ENCODE peak calls at places on chromosomes 4 and X, in nine cellular contexts. One of them, this sample, is unnamed.

GRCh38 chr4:7183161-7183560 is 9.2 kb upstream of the SORCS2 start:
- DNase-seq in CD8-positive, alpha-beta memory T cell: no peak
- DNase-seq in skeletal muscle cell: no peak
- DNase-seq in coronary artery: no peak
- DNase-seq in psoas muscle: no peak
- DNase-seq in A549: no peak
- DNase-seq in right atrium auricular region: no peak
- DNase-seq in IMR-90: no peak
- DNase-seq in fibroblast of villous mesenchyme: no peak
- DNase-seq in this sample: no peak

GRCh38 chrX:119477812-119478232 is 9.6 kb downstream of the SLC25A5 start:
- DNase-seq in right atrium auricular region: no peak
- DNase-seq in A549: peak; percentile 81
- DNase-seq in psoas muscle: peak; percentile 62
- DNase-seq in skeletal muscle cell: peak; percentile 90
- DNase-seq in coronary artery: no peak
- DNase-seq in fibroblast of villous mesenchyme: peak; percentile 99
- DNase-seq in IMR-90: peak; percentile 93
- DNase-seq in CD8-positive, alpha-beta memory T cell: no peak
- DNase-seq in this sample: peak; percentile 93

GRCh38 chrX:28498658-28499057 is 88.6 kb upstream of the IL1RAPL1 start:
- DNase-seq in fibroblast of villous mesenchyme: no peak
- DNase-seq in psoas muscle: no peak
- DNase-seq in right atrium auricular region: no peak
- DNase-seq in coronary artery: no peak
- DNase-seq in A549: no peak
- DNase-seq in CD8-positive, alpha-beta memory T cell: no peak
- DNase-seq in IMR-90: peak; percentile 47
- DNase-seq in skeletal muscle cell: no peak
- DNase-seq in this sample: no peak

GRCh38 chrX:13126785-13127184 is 82.4 kb upstream of the FAM9C start:
- DNase-seq in coronary artery: no peak
- DNase-seq in psoas muscle: no peak
- DNase-seq in fibroblast of villous mesenchyme: no peak
- DNase-seq in CD8-positive, alpha-beta memory T cell: no peak
- DNase-seq in skeletal muscle cell: no peak
- DNase-seq in right atrium auricular region: no peak
- DNase-seq in A549: no peak
- DNase-seq in IMR-90: no peak
- DNase-seq in this sample: peak; percentile 33

GRCh38 chr4:86683983-86684382 is 89.9 kb downstream of the PTPN13 start:
- DNase-seq in A549: no peak
- DNase-seq in CD8-positive, alpha-beta memory T cell: no peak
- DNase-seq in right atrium auricular region: no peak
- DNase-seq in IMR-90: no peak
- DNase-seq in coronary artery: no peak
- DNase-seq in psoas muscle: no peak
- DNase-seq in skeletal muscle cell: no peak
- DNase-seq in fibroblast of villous mesenchyme: no peak
- DNase-seq in this sample: no peak

GRCh38 chrX:8179653-8180052 is 8.6 kb upstream of the VCX2 start:
- DNase-seq in skeletal muscle cell: no peak
- DNase-seq in fibroblast of villous mesenchyme: no peak
- DNase-seq in IMR-90: no peak
- DNase-seq in right atrium auricular region: no peak
- DNase-seq in A549: no peak
- DNase-seq in coronary artery: no peak
- DNase-seq in psoas muscle: no peak
- DNase-seq in CD8-positive, alpha-beta memory T cell: no peak
- DNase-seq in this sample: peak; percentile 3

GRCh38 chrX:47198687-47199080 is 5.1 kb downstream of the UBA1 start:
- DNase-seq in coronary artery: no peak
- DNase-seq in A549: no peak
- DNase-seq in psoas muscle: peak; percentile 35
- DNase-seq in skeletal muscle cell: no peak
- DNase-seq in CD8-positive, alpha-beta memory T cell: no peak
- DNase-seq in right atrium auricular region: no peak
- DNase-seq in IMR-90: no peak
- DNase-seq in fibroblast of villous mesenchyme: no peak
- DNase-seq in this sample: no peak

GRCh38 chr4:6201580-6202091 is 1.3 kb upstream of the JAKMIP1 start:
- DNase-seq in coronary artery: no peak
- DNase-seq in skeletal muscle cell: no peak
- DNase-seq in fibroblast of villous mesenchyme: no peak
- DNase-seq in IMR-90: no peak
- DNase-seq in A549: no peak
- DNase-seq in psoas muscle: no peak
- DNase-seq in right atrium auricular region: no peak
- DNase-seq in CD8-positive, alpha-beta memory T cell: no peak
- DNase-seq in this sample: no peak

GRCh38 chr4:650461-650860 is 23.6 kb downstream of the ATP5ME start:
- DNase-seq in A549: no peak
- DNase-seq in IMR-90: no peak
- DNase-seq in fibroblast of villous mesenchyme: no peak
- DNase-seq in skeletal muscle cell: no peak
- DNase-seq in coronary artery: no peak
- DNase-seq in psoas muscle: peak; percentile 31
- DNase-seq in CD8-positive, alpha-beta memory T cell: no peak
- DNase-seq in right atrium auricular region: no peak
- DNase-seq in this sample: no peak

GRCh38 chr4:185883591-185883990 is 71.6 kb upstream of the SORBS2 start:
- DNase-seq in A549: no peak
- DNase-seq in CD8-positive, alpha-beta memory T cell: no peak
- DNase-seq in right atrium auricular region: no peak
- DNase-seq in skeletal muscle cell: no peak
- DNase-seq in IMR-90: no peak
- DNase-seq in psoas muscle: no peak
- DNase-seq in fibroblast of villous mesenchyme: no peak
- DNase-seq in coronary artery: no peak
- DNase-seq in this sample: no peak

GRCh38 chrX:39152106-39152649 is 350.9 kb downstream of the MID1IP1 start:
- DNase-seq in skeletal muscle cell: no peak
- DNase-seq in IMR-90: no peak
- DNase-seq in fibroblast of villous mesenchyme: no peak
- DNase-seq in coronary artery: no peak
- DNase-seq in psoas muscle: peak; percentile 60
- DNase-seq in A549: peak; percentile 14
- DNase-seq in CD8-positive, alpha-beta memory T cell: no peak
- DNase-seq in right atrium auricular region: no peak
- DNase-seq in this sample: peak; percentile 16

GRCh38 chr4:140862182-140862442 is 105.9 kb upstream of the TBC1D9 start:
- DNase-seq in IMR-90: no peak
- DNase-seq in coronary artery: no peak
- DNase-seq in psoas muscle: no peak
- DNase-seq in A549: no peak
- DNase-seq in right atrium auricular region: no peak
- DNase-seq in CD8-positive, alpha-beta memory T cell: no peak
- DNase-seq in skeletal muscle cell: no peak
- DNase-seq in fibroblast of villous mesenchyme: no peak
- DNase-seq in this sample: no peak

GRCh38 chrX:10146350-10146749 is 10.4 kb upstream of the CLCN4 start:
- DNase-seq in CD8-positive, alpha-beta memory T cell: no peak
- DNase-seq in right atrium auricular region: no peak
- DNase-seq in coronary artery: no peak
- DNase-seq in fibroblast of villous mesenchyme: no peak
- DNase-seq in skeletal muscle cell: peak; percentile 18
- DNase-seq in IMR-90: no peak
- DNase-seq in psoas muscle: no peak
- DNase-seq in A549: no peak
- DNase-seq in this sample: peak; percentile 11

GRCh38 chrX:18353931-18354368 is 538 bp downstream of the SCML2 start:
- DNase-seq in A549: peak; percentile 44
- DNase-seq in CD8-positive, alpha-beta memory T cell: peak; percentile 18
- DNase-seq in psoas muscle: no peak
- DNase-seq in coronary artery: no peak
- DNase-seq in skeletal muscle cell: no peak
- DNase-seq in fibroblast of villous mesenchyme: no peak
- DNase-seq in right atrium auricular region: no peak
- DNase-seq in IMR-90: no peak
- DNase-seq in this sample: no peak

GRCh38 chr4:138912714-138913340 is 102.8 kb upstream of the NOCT start:
- DNase-seq in psoas muscle: no peak
- DNase-seq in fibroblast of villous mesenchyme: no peak
- DNase-seq in right atrium auricular region: no peak
- DNase-seq in skeletal muscle cell: no peak
- DNase-seq in coronary artery: no peak
- DNase-seq in IMR-90: no peak
- DNase-seq in CD8-positive, alpha-beta memory T cell: no peak
- DNase-seq in A549: no peak
- DNase-seq in this sample: no peak
- H3K4me3 ChIP-seq in psoas muscle: no peak overlapping the region
- H3K4me3 ChIP-seq in fibroblast of villous mesenchyme: no peak overlapping the region
- H3K4me3 ChIP-seq in right atrium auricular region: no peak overlapping the region
- H3K4me3 ChIP-seq in skeletal muscle cell: no peak overlapping the region
- H3K4me3 ChIP-seq in coronary artery: no peak overlapping the region
- H3K4me3 ChIP-seq in IMR-90: no peak overlapping the region
- H3K4me3 ChIP-seq in CD8-positive, alpha-beta memory T cell: no peak overlapping the region
- H3K4me3 ChIP-seq in A549: no peak overlapping the region
- H3K4me3 ChIP-seq in this sample: no peak overlapping the region

DNA sequence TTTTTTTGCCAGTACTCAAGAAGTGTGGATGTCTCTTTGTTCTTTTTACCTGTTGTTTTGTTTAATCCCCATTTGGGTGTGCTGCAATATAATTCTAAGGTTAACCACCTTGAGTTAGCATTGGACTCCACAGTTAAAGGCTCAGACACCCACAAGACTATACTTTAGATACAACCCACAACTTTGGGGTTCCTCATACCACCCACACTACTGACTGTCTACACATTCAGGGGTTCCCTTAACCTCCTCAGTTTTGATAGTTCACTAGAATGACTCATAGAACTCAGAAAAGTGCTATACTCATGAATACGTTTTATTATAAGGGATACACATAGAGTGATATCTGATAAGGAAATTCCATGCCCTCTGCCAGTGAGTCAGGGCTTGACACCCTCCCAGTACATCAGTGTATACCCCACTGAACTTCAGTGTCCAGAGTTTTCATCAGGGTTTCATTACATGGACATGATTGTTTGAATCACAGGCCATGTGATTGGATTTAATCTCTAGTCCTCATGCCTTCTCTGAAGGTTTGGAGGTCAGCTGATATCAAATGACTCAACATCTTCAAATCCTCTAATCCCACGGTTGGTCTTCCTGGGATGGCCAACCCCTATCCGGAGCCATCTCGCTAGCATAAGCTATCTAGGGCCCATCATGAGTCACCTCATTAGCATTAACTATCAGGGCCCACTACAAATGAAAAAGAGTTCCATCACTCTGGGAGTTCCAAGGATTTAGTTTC is 357.6 kb upstream of the EMCN start:
- DNase-seq in coronary artery: no peak
- DNase-seq in IMR-90: no peak
- DNase-seq in CD8-positive, alpha-beta memory T cell: no peak
- DNase-seq in fibroblast of villous mesenchyme: no peak
- DNase-seq in psoas muscle: no peak
- DNase-seq in right atrium auricular region: no peak
- DNase-seq in skeletal muscle cell: no peak
- DNase-seq in A549: no peak
- DNase-seq in this sample: no peak
- H3K4me3 ChIP-seq in coronary artery: no peak overlapping the region
- H3K4me3 ChIP-seq in IMR-90: no peak overlapping the region
- H3K4me3 ChIP-seq in CD8-positive, alpha-beta memory T cell: no peak overlapping the region
- H3K4me3 ChIP-seq in fibroblast of villous mesenchyme: no peak overlapping the region
- H3K4me3 ChIP-seq in psoas muscle: no peak overlapping the region
- H3K4me3 ChIP-seq in right atrium auricular region: no peak overlapping the region
- H3K4me3 ChIP-seq in skeletal muscle cell: no peak overlapping the region
- H3K4me3 ChIP-seq in A549: no peak overlapping the region
- H3K4me3 ChIP-seq in this sample: no peak overlapping the region

GRCh38 chrX:79413009-79413408 is 45.9 kb upstream of the ITM2A start:
- DNase-seq in A549: peak; percentile 29
- DNase-seq in right atrium auricular region: no peak
- DNase-seq in skeletal muscle cell: no peak
- DNase-seq in fibroblast of villous mesenchyme: peak; percentile 2
- DNase-seq in psoas muscle: no peak
- DNase-seq in CD8-positive, alpha-beta memory T cell: peak; percentile 27
- DNase-seq in IMR-90: peak; percentile 1
- DNase-seq in coronary artery: no peak
- DNase-seq in this sample: peak; percentile 38
- H3K4me3 ChIP-seq in A549: peak overlapping the region; percentile 30
- H3K4me3 ChIP-seq in right atrium auricular region: peak overlapping the region; percentile 15
- H3K4me3 ChIP-seq in skeletal muscle cell: peak overlapping the region; percentile 17
- H3K4me3 ChIP-seq in fibroblast of villous mesenchyme: no peak overlapping the region
- H3K4me3 ChIP-seq in psoas muscle: peak overlapping the region; percentile 45
- H3K4me3 ChIP-seq in CD8-positive, alpha-beta memory T cell: peak overlapping the region; percentile 42
- H3K4me3 ChIP-seq in IMR-90: no peak overlapping the region
- H3K4me3 ChIP-seq in coronary artery: peak overlapping the region; percentile 48
- H3K4me3 ChIP-seq in this sample: peak overlapping the region; percentile 25

DNA sequence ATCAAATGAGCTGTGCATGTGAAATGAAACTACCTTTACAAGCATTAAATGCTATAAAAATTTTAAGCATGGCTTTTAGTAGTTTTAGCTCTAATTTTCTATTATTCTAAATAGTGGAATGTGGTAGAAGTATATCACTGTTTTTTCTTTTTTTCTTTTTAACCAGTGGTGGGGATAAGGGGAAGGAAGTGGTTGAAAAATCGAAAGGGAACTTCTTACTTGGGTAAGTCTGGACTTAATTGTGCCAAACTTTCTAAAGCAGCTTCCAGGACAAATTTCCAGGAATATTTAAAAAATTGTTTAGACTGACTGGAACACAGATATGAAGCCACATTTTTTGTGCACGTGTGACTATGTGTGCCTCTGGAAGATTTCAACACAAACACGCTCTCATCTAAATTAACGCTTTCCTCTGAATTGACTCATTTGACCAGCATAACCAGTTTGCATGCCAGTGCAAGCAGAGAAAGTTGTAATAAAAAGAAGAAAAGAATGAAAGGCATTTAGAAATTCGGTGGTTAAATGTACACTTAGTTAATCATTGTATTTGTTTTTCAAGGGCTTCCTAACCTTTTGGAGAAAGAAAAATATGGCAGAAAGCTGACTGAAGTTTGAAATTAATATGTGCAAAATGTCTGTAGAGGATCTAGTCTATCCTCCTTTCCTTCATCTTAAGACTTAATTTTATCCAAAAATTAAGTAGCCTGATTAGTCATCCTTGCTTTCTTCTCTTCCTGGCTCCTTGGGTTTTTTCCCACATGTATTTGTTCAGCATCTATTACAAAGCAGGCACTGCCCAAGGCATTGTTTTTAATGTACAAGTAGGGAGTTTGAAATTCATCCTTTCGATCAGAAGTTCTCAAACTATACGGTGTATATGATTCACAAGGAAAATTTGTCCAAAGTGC is 18.9 kb upstream of the YTHDC1 start:
- DNase-seq in IMR-90: peak; percentile 69
- DNase-seq in fibroblast of villous mesenchyme: peak; percentile 87
- DNase-seq in coronary artery: no peak
- DNase-seq in A549: peak; percentile 19
- DNase-seq in skeletal muscle cell: no peak
- DNase-seq in psoas muscle: no peak
- DNase-seq in right atrium auricular region: no peak
- DNase-seq in CD8-positive, alpha-beta memory T cell: no peak
- DNase-seq in this sample: peak; percentile 33
- H3K4me3 ChIP-seq in IMR-90: no peak overlapping the region
- H3K4me3 ChIP-seq in fibroblast of villous mesenchyme: peak overlapping the region; percentile 5
- H3K4me3 ChIP-seq in coronary artery: no peak overlapping the region
- H3K4me3 ChIP-seq in A549: peak overlapping the region; percentile 15
- H3K4me3 ChIP-seq in skeletal muscle cell: no peak overlapping the region
- H3K4me3 ChIP-seq in psoas muscle: no peak overlapping the region
- H3K4me3 ChIP-seq in right atrium auricular region: no peak overlapping the region
- H3K4me3 ChIP-seq in CD8-positive, alpha-beta memory T cell: no peak overlapping the region
- H3K4me3 ChIP-seq in this sample: no peak overlapping the region